ENCODE peak calls at places on chromosome 18, in four cellular contexts. One of them, this sample, is unnamed.

GRCh38 chr18:48920408-48921038 is 30.2 kb downstream of the SMAD7 start:
- DNase-seq in GM12878: no peak
- DNase-seq in K562: no peak
- DNase-seq in GM12891: no peak
- DNase-seq in this sample: no peak

GRCh38 chr18:60259052-60259681 is 113.4 kb downstream of the MC4R start:
- DNase-seq in GM12878: no peak
- DNase-seq in K562: no peak
- DNase-seq in GM12891: no peak
- DNase-seq in this sample: no peak

GRCh38 chr18:35458677-35459441 is 38.9 kb downstream of the INO80C start:
- DNase-seq in GM12878: peak
- DNase-seq in K562: peak
- DNase-seq in GM12891: no peak
- DNase-seq in this sample: no peak

GRCh38 chr18:54802686-54803395 is 25.4 kb upstream of the RAB27B start:
- DNase-seq in GM12878: no peak
- DNase-seq in K562: no peak
- DNase-seq in GM12891: no peak
- DNase-seq in this sample: no peak

GRCh38 chr18:12283256-12283655 is 24.8 kb upstream of the TUBB6 start:
- DNase-seq in GM12878: no peak
- DNase-seq in K562: peak
- DNase-seq in GM12891: no peak
- DNase-seq in this sample: no peak

GRCh38 chr18:62281684-62282083 is 43.4 kb upstream of the TNFRSF11A start:
- DNase-seq in GM12878: no peak
- DNase-seq in K562: no peak
- DNase-seq in GM12891: no peak
- DNase-seq in this sample: no peak

GRCh38 chr18:65091737-65092329 is 659.0 kb upstream of the CDH7 start:
- DNase-seq in GM12878: no peak
- DNase-seq in K562: peak
- DNase-seq in GM12891: no peak
- DNase-seq in this sample: peak

GRCh38 chr18:59459352-59460059 is 100.4 kb upstream of the LMAN1 start:
- DNase-seq in GM12878: no peak
- DNase-seq in K562: peak
- DNase-seq in GM12891: peak
- DNase-seq in this sample: no peak

GRCh38 chr18:69528439-69528838 is 127.8 kb downstream of the DOK6 start:
- DNase-seq in GM12878: no peak
- DNase-seq in K562: no peak
- DNase-seq in GM12891: no peak
- DNase-seq in this sample: no peak

GRCh38 chr18:52190630-52191029 is 149.4 kb upstream of the DCC start:
- DNase-seq in GM12878: no peak
- DNase-seq in K562: no peak
- DNase-seq in GM12891: no peak
- DNase-seq in this sample: no peak

GRCh38 chr18:54702687-54703086 is 111.6 kb downstream of the DYNAP start:
- DNase-seq in GM12878: no peak
- DNase-seq in K562: no peak
- DNase-seq in GM12891: no peak
- DNase-seq in this sample: no peak

GRCh38 chr18:44568343-44568742 is 112.3 kb upstream of the SETBP1 start:
- DNase-seq in GM12878: no peak
- DNase-seq in K562: no peak
- DNase-seq in GM12891: no peak
- DNase-seq in this sample: no peak

GRCh38 chr18:49492694-49493033 is 5.6 kb upstream of the C18orf32 start:
- DNase-seq in GM12878: no peak
- DNase-seq in K562: no peak
- DNase-seq in GM12891: no peak
- DNase-seq in this sample: no peak

GRCh38 chr18:47260138-47260923 is 8.9 kb upstream of the SKOR2 start:
- DNase-seq in GM12878: no peak
- DNase-seq in K562: peak
- DNase-seq in GM12891: no peak
- DNase-seq in this sample: no peak

GRCh38 chr18:46419391-46420141 is 237.5 kb downstream of the LOXHD1 start:
- DNase-seq in GM12878: no peak
- DNase-seq in K562: no peak
- DNase-seq in GM12891: no peak
- DNase-seq in this sample: no peak

GRCh38 chr18:48800479-48800876 is 150.3 kb downstream of the SMAD7 start:
- DNase-seq in GM12878: no peak
- DNase-seq in K562: no peak
- DNase-seq in GM12891: no peak
- DNase-seq in this sample: no peak

GRCh38 chr18:63834471-63835113 is 52.9 kb upstream of the SERPINB2 start:
- DNase-seq in GM12878: no peak
- DNase-seq in K562: no peak
- DNase-seq in GM12891: no peak
- DNase-seq in this sample: no peak

GRCh38 chr18:40917096-40917495 is 1037.9 kb upstream of the PIK3C3 start:
- DNase-seq in GM12878: no peak
- DNase-seq in K562: no peak
- DNase-seq in GM12891: no peak
- DNase-seq in this sample: no peak

GRCh38 chr18:42187611-42188378 is 232.8 kb downstream of the PIK3C3 start:
- DNase-seq in GM12878: peak
- DNase-seq in K562: no peak
- DNase-seq in GM12891: no peak
- DNase-seq in this sample: no peak

GRCh38 chr18:28003451-28003850 is 173.5 kb downstream of the CDH2 start:
- DNase-seq in GM12878: no peak
- DNase-seq in K562: no peak
- DNase-seq in GM12891: no peak
- DNase-seq in this sample: no peak

GRCh38 chr18:48293954-48294893 is 115.0 kb downstream of the ZBTB7C start:
- DNase-seq in GM12878: no peak
- DNase-seq in K562: no peak
- DNase-seq in GM12891: no peak
- DNase-seq in this sample: no peak

GRCh38 chr18:43526436-43527150 is 249.3 kb upstream of the SYT4 start:
- DNase-seq in GM12878: no peak
- DNase-seq in K562: no peak
- DNase-seq in GM12891: no peak
- DNase-seq in this sample: no peak

GRCh38 chr18:48806551-48807261 is 144.1 kb downstream of the SMAD7 start:
- DNase-seq in GM12878: no peak
- DNase-seq in K562: no peak
- DNase-seq in GM12891: no peak
- DNase-seq in this sample: no peak

GRCh38 chr18:70456376-70456775 is 167.5 kb downstream of the SOCS6 start:
- DNase-seq in GM12878: no peak
- DNase-seq in K562: no peak
- DNase-seq in GM12891: no peak
- DNase-seq in this sample: no peak

GRCh38 chr18:56593906-56594305 is 44.5 kb downstream of the TXNL1 start:
- DNase-seq in GM12878: no peak
- DNase-seq in K562: no peak
- DNase-seq in GM12891: no peak
- DNase-seq in this sample: no peak

GRCh38 chr18:10432781-10433180 is 21.7 kb upstream of the APCDD1 start:
- DNase-seq in GM12878: no peak
- DNase-seq in K562: no peak
- DNase-seq in GM12891: no peak
- DNase-seq in this sample: no peak

GRCh38 chr18:10166164-10166807 is 252.5 kb downstream of the VAPA start:
- DNase-seq in GM12878: no peak
- DNase-seq in K562: no peak
- DNase-seq in GM12891: no peak
- DNase-seq in this sample: no peak

GRCh38 chr18:31100598-31101147 is 1.5 kb downstream of the DSC2 start:
- DNase-seq in GM12878: no peak
- DNase-seq in K562: peak
- DNase-seq in GM12891: no peak
- DNase-seq in this sample: no peak

GRCh38 chr18:54679318-54680149 is 88.5 kb downstream of the DYNAP start:
- DNase-seq in GM12878: peak
- DNase-seq in K562: peak
- DNase-seq in GM12891: no peak
- DNase-seq in this sample: no peak

GRCh38 chr18:48845174-48845573 is 105.6 kb downstream of the SMAD7 start:
- DNase-seq in GM12878: no peak
- DNase-seq in K562: peak
- DNase-seq in GM12891: no peak
- DNase-seq in this sample: no peak

GRCh38 chr18:45086777-45087176 is 406.1 kb downstream of the SETBP1 start:
- DNase-seq in GM12878: no peak
- DNase-seq in K562: no peak
- DNase-seq in GM12891: no peak
- DNase-seq in this sample: no peak

GRCh38 chr18:13910986-13911385 is 4.3 kb downstream of the MC2R start:
- DNase-seq in GM12878: no peak
- DNase-seq in K562: no peak
- DNase-seq in GM12891: no peak
- DNase-seq in this sample: no peak

GRCh38 chr18:1452821-1453220 is 548.1 kb downstream of the ADCYAP1 start:
- DNase-seq in GM12878: no peak
- DNase-seq in K562: no peak
- DNase-seq in GM12891: no peak
- DNase-seq in this sample: no peak

GRCh38 chr18:54023471-54023870 is 201.0 kb downstream of the MBD2 start:
- DNase-seq in GM12878: peak
- DNase-seq in K562: no peak
- DNase-seq in GM12891: no peak
- DNase-seq in this sample: no peak

GRCh38 chr18:12944724-12945123 is 3.1 kb upstream of the SEH1L start:
- DNase-seq in GM12878: no peak
- DNase-seq in K562: no peak
- DNase-seq in GM12891: no peak
- DNase-seq in this sample: peak

DNA sequence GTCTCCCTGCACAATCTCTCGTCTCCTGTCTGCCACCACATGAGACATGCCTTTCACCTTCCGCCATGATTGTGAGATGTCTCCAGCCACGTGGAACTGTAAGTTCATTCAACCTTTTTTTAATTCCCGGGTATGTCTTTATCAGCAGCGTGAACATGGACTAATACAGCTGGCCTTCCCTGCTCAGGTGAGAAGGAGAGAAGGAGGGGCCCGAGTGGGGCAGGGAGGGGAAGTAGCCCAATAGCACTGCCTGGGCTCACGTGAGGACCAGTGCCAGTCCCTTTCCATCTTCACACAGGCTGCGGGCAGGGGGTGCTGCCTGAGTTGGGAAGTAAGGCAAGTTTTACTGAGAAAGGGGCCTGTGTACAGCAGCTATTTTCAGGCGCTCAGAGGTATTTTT is 70.7 kb downstream of the CYB5A start:
- DNase-seq in GM12878: no peak
- DNase-seq in K562: no peak
- DNase-seq in GM12891: no peak
- DNase-seq in this sample: no peak
- TF ChIP-seq SPI1 in GM12878: no peak
- TF ChIP-seq SPI1 in K562: no peak
- TF ChIP-seq SPI1 in GM12891: no peak
- TF ChIP-seq SPI1 in this sample: no peak

DNA sequence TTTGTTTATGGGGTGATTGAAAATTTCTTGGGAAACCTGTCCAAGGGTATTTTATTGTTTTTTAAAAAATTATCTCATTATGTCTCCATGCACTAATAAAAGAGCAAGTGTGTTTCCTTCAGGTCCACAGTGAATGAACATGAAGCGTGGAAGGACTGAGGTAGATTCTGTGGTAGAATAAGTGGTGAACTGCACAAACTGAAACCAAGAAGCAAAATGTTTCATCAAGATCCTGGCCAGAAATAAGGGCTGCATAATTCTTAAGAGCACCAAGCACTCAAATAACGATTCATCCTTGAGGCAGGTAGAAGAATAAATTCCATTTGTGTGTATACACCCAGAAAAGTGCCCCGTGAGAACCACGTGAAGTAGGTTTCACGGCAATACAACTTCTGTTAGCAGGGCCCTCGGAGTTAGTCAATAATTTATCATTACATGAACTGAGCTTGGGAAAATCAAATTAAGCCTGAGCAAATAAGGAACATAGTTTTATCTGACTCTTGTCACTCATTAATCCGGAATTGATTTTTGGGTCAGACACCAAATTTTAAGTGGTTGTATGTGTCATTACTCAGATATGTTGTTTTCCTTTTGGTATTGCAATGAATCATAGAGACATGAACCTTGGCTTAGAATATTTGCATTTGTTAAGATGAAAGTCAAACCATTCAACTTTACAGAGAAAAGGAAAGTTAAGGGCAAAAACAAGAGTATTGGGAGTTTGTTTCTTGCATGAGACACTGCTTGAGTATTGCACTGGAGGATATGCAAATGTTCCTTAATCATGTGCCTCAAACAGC is 472.5 kb upstream of the NETO1 start:
- DNase-seq in GM12878: peak
- DNase-seq in K562: no peak
- DNase-seq in GM12891: no peak
- DNase-seq in this sample: no peak
- TF ChIP-seq SPI1 in GM12878: no peak
- TF ChIP-seq SPI1 in K562: no peak
- TF ChIP-seq SPI1 in GM12891: no peak
- TF ChIP-seq SPI1 in this sample: no peak

GRCh38 chr18:8474661-8475060 is 134.6 kb upstream of the RAB12 start:
- DNase-seq in GM12878: no peak
- DNase-seq in K562: no peak
- DNase-seq in GM12891: no peak
- DNase-seq in this sample: no peak

GRCh38 chr18:8468911-8469310 is 140.3 kb upstream of the RAB12 start:
- DNase-seq in GM12878: no peak
- DNase-seq in K562: no peak
- DNase-seq in GM12891: no peak
- DNase-seq in this sample: no peak

GRCh38 chr18:8469793-8470192 is 139.4 kb upstream of the RAB12 start:
- DNase-seq in GM12878: no peak
- DNase-seq in K562: no peak
- DNase-seq in GM12891: no peak
- DNase-seq in this sample: no peak

GRCh38 chr18:8471373-8471772 is 137.9 kb upstream of the RAB12 start:
- DNase-seq in GM12878: no peak
- DNase-seq in K562: no peak
- DNase-seq in GM12891: no peak
- DNase-seq in this sample: no peak
- TF ChIP-seq SPI1 in GM12878: no peak
- TF ChIP-seq SPI1 in K562: no peak
- TF ChIP-seq SPI1 in GM12891: no peak
- TF ChIP-seq SPI1 in this sample: no peak

GRCh38 chr18:58416014-58416703 is 212.7 kb downstream of the ALPK2 start:
- DNase-seq in GM12878: no peak
- DNase-seq in K562: no peak
- DNase-seq in GM12891: no peak
- DNase-seq in this sample: no peak
- TF ChIP-seq SPI1 in GM12878: no peak
- TF ChIP-seq SPI1 in K562: no peak
- TF ChIP-seq SPI1 in GM12891: no peak
- TF ChIP-seq SPI1 in this sample: no peak

GRCh38 chr18:79496978-79497637 is 101.4 kb downstream of the NFATC1 start:
- DNase-seq in GM12878: no peak
- DNase-seq in K562: peak
- DNase-seq in GM12891: no peak
- DNase-seq in this sample: no peak
- TF ChIP-seq SPI1 in GM12878: no peak
- TF ChIP-seq SPI1 in K562: no peak
- TF ChIP-seq SPI1 in GM12891: no peak
- TF ChIP-seq SPI1 in this sample: no peak

GRCh38 chr18:36688020-36688965 is 140.5 kb downstream of the TPGS2 start:
- DNase-seq in GM12878: peak
- DNase-seq in K562: peak
- DNase-seq in GM12891: peak
- DNase-seq in this sample: peak
- TF ChIP-seq SPI1 in GM12878: no peak
- TF ChIP-seq SPI1 in K562: no peak
- TF ChIP-seq SPI1 in GM12891: no peak
- TF ChIP-seq SPI1 in this sample: no peak